ENCODE peak calls at places on chromosome 18, in nine cellular contexts. One of them, this sample, is unnamed.

GRCh38 chr18:6595666-6596065 is 133.8 kb upstream of the ARHGAP28 start:
- DNase-seq in stimulated activated CD4-positive, alpha-beta T cell treated with anti-CD3 and anti-CD28 coated beads, Interleukin-4, amount 100 ng/mL, for 4 hours: no peak
- DNase-seq in ELR: no peak
- DNase-seq in astrocyte of the spinal cord: no peak
- DNase-seq in foreskin fibroblast: peak
- DNase-seq in NCI-H2029 treated with DMSO at 0.1 percent for 48 hours: no peak
- DNase-seq in stimulated activated naive CD8-positive, alpha-beta T cell treated with anti-CD3 and anti-CD28 coated beads, Interleukin-15, amount 100 ng/mL, for 72 hours: no peak
- DNase-seq in M059J: no peak
- DNase-seq in hippocampal formation: peak
- DNase-seq in this sample: no peak

GRCh38 chr18:68035709-68036522 is 519.4 kb upstream of the DSEL start:
- DNase-seq in ELR: no peak
- DNase-seq in astrocyte of the spinal cord: peak
- DNase-seq in stimulated activated naive CD8-positive, alpha-beta T cell treated with anti-CD3 and anti-CD28 coated beads, Interleukin-15, amount 100 ng/mL, for 72 hours: no peak
- DNase-seq in foreskin fibroblast: peak
- DNase-seq in stimulated activated CD4-positive, alpha-beta T cell treated with anti-CD3 and anti-CD28 coated beads, Interleukin-4, amount 100 ng/mL, for 4 hours: no peak
- DNase-seq in M059J: no peak
- DNase-seq in hippocampal formation: no peak
- DNase-seq in NCI-H2029 treated with DMSO at 0.1 percent for 48 hours: no peak
- DNase-seq in this sample: no peak

GRCh38 chr18:48817021-48817461 is 133.7 kb downstream of the SMAD7 start:
- DNase-seq in M059J: no peak
- DNase-seq in stimulated activated CD4-positive, alpha-beta T cell treated with anti-CD3 and anti-CD28 coated beads, Interleukin-4, amount 100 ng/mL, for 4 hours: no peak
- DNase-seq in hippocampal formation: no peak
- DNase-seq in NCI-H2029 treated with DMSO at 0.1 percent for 48 hours: no peak
- DNase-seq in astrocyte of the spinal cord: no peak
- DNase-seq in ELR: no peak
- DNase-seq in stimulated activated naive CD8-positive, alpha-beta T cell treated with anti-CD3 and anti-CD28 coated beads, Interleukin-15, amount 100 ng/mL, for 72 hours: no peak
- DNase-seq in foreskin fibroblast: no peak
- DNase-seq in this sample: no peak

GRCh38 chr18:48928787-48929186 is 22.0 kb downstream of the SMAD7 start:
- DNase-seq in astrocyte of the spinal cord: peak
- DNase-seq in ELR: peak
- DNase-seq in NCI-H2029 treated with DMSO at 0.1 percent for 48 hours: peak
- DNase-seq in stimulated activated CD4-positive, alpha-beta T cell treated with anti-CD3 and anti-CD28 coated beads, Interleukin-4, amount 100 ng/mL, for 4 hours: peak
- DNase-seq in foreskin fibroblast: peak
- DNase-seq in stimulated activated naive CD8-positive, alpha-beta T cell treated with anti-CD3 and anti-CD28 coated beads, Interleukin-15, amount 100 ng/mL, for 72 hours: peak
- DNase-seq in hippocampal formation: peak
- DNase-seq in M059J: peak
- DNase-seq in this sample: peak

GRCh38 chr18:69102959-69103358 is 297.7 kb upstream of the DOK6 start:
- DNase-seq in stimulated activated naive CD8-positive, alpha-beta T cell treated with anti-CD3 and anti-CD28 coated beads, Interleukin-15, amount 100 ng/mL, for 72 hours: no peak
- DNase-seq in stimulated activated CD4-positive, alpha-beta T cell treated with anti-CD3 and anti-CD28 coated beads, Interleukin-4, amount 100 ng/mL, for 4 hours: no peak
- DNase-seq in M059J: peak
- DNase-seq in ELR: peak
- DNase-seq in hippocampal formation: no peak
- DNase-seq in foreskin fibroblast: peak
- DNase-seq in astrocyte of the spinal cord: peak
- DNase-seq in NCI-H2029 treated with DMSO at 0.1 percent for 48 hours: no peak
- DNase-seq in this sample: no peak

GRCh38 chr18:74499633-74500032 is 3.5 kb downstream of the CNDP2 start:
- DNase-seq in ELR: peak
- DNase-seq in astrocyte of the spinal cord: no peak
- DNase-seq in stimulated activated naive CD8-positive, alpha-beta T cell treated with anti-CD3 and anti-CD28 coated beads, Interleukin-15, amount 100 ng/mL, for 72 hours: no peak
- DNase-seq in foreskin fibroblast: peak
- DNase-seq in hippocampal formation: peak
- DNase-seq in M059J: peak
- DNase-seq in NCI-H2029 treated with DMSO at 0.1 percent for 48 hours: no peak
- DNase-seq in stimulated activated CD4-positive, alpha-beta T cell treated with anti-CD3 and anti-CD28 coated beads, Interleukin-4, amount 100 ng/mL, for 4 hours: peak
- DNase-seq in this sample: peak

GRCh38 chr18:27713727-27714080 is 463.2 kb downstream of the CDH2 start:
- DNase-seq in stimulated activated naive CD8-positive, alpha-beta T cell treated with anti-CD3 and anti-CD28 coated beads, Interleukin-15, amount 100 ng/mL, for 72 hours: no peak
- DNase-seq in foreskin fibroblast: peak
- DNase-seq in M059J: no peak
- DNase-seq in astrocyte of the spinal cord: peak
- DNase-seq in hippocampal formation: no peak
- DNase-seq in NCI-H2029 treated with DMSO at 0.1 percent for 48 hours: no peak
- DNase-seq in ELR: peak
- DNase-seq in stimulated activated CD4-positive, alpha-beta T cell treated with anti-CD3 and anti-CD28 coated beads, Interleukin-4, amount 100 ng/mL, for 4 hours: no peak
- DNase-seq in this sample: no peak

GRCh38 chr18:21490745-21491144 is 109.8 kb downstream of the ESCO1 start:
- DNase-seq in NCI-H2029 treated with DMSO at 0.1 percent for 48 hours: no peak
- DNase-seq in M059J: no peak
- DNase-seq in stimulated activated naive CD8-positive, alpha-beta T cell treated with anti-CD3 and anti-CD28 coated beads, Interleukin-15, amount 100 ng/mL, for 72 hours: no peak
- DNase-seq in ELR: no peak
- DNase-seq in astrocyte of the spinal cord: no peak
- DNase-seq in hippocampal formation: no peak
- DNase-seq in foreskin fibroblast: peak
- DNase-seq in stimulated activated CD4-positive, alpha-beta T cell treated with anti-CD3 and anti-CD28 coated beads, Interleukin-4, amount 100 ng/mL, for 4 hours: no peak
- DNase-seq in this sample: no peak

GRCh38 chr18:52254367-52254766 is 85.6 kb upstream of the DCC start:
- DNase-seq in stimulated activated naive CD8-positive, alpha-beta T cell treated with anti-CD3 and anti-CD28 coated beads, Interleukin-15, amount 100 ng/mL, for 72 hours: no peak
- DNase-seq in hippocampal formation: no peak
- DNase-seq in foreskin fibroblast: no peak
- DNase-seq in ELR: no peak
- DNase-seq in stimulated activated CD4-positive, alpha-beta T cell treated with anti-CD3 and anti-CD28 coated beads, Interleukin-4, amount 100 ng/mL, for 4 hours: no peak
- DNase-seq in NCI-H2029 treated with DMSO at 0.1 percent for 48 hours: no peak
- DNase-seq in M059J: no peak
- DNase-seq in astrocyte of the spinal cord: no peak
- DNase-seq in this sample: no peak

GRCh38 chr18:2891526-2892431 is 45.0 kb downstream of the EMILIN2 start:
- DNase-seq in foreskin fibroblast: no peak
- DNase-seq in astrocyte of the spinal cord: no peak
- DNase-seq in stimulated activated naive CD8-positive, alpha-beta T cell treated with anti-CD3 and anti-CD28 coated beads, Interleukin-15, amount 100 ng/mL, for 72 hours: no peak
- DNase-seq in stimulated activated CD4-positive, alpha-beta T cell treated with anti-CD3 and anti-CD28 coated beads, Interleukin-4, amount 100 ng/mL, for 4 hours: no peak
- DNase-seq in ELR: no peak
- DNase-seq in NCI-H2029 treated with DMSO at 0.1 percent for 48 hours: no peak
- DNase-seq in M059J: no peak
- DNase-seq in hippocampal formation: no peak
- DNase-seq in this sample: no peak

GRCh38 chr18:44625367-44625766 is 55.3 kb upstream of the SETBP1 start:
- DNase-seq in astrocyte of the spinal cord: no peak
- DNase-seq in stimulated activated CD4-positive, alpha-beta T cell treated with anti-CD3 and anti-CD28 coated beads, Interleukin-4, amount 100 ng/mL, for 4 hours: no peak
- DNase-seq in foreskin fibroblast: no peak
- DNase-seq in ELR: no peak
- DNase-seq in hippocampal formation: no peak
- DNase-seq in M059J: no peak
- DNase-seq in NCI-H2029 treated with DMSO at 0.1 percent for 48 hours: no peak
- DNase-seq in stimulated activated naive CD8-positive, alpha-beta T cell treated with anti-CD3 and anti-CD28 coated beads, Interleukin-15, amount 100 ng/mL, for 72 hours: no peak
- DNase-seq in this sample: no peak

GRCh38 chr18:995641-996040 is 91.0 kb downstream of the ADCYAP1 start:
- DNase-seq in astrocyte of the spinal cord: peak
- DNase-seq in stimulated activated CD4-positive, alpha-beta T cell treated with anti-CD3 and anti-CD28 coated beads, Interleukin-4, amount 100 ng/mL, for 4 hours: no peak
- DNase-seq in NCI-H2029 treated with DMSO at 0.1 percent for 48 hours: no peak
- DNase-seq in M059J: peak
- DNase-seq in foreskin fibroblast: no peak
- DNase-seq in hippocampal formation: no peak
- DNase-seq in ELR: peak
- DNase-seq in stimulated activated naive CD8-positive, alpha-beta T cell treated with anti-CD3 and anti-CD28 coated beads, Interleukin-15, amount 100 ng/mL, for 72 hours: no peak
- DNase-seq in this sample: no peak

GRCh38 chr18:23943903-23944624 is 70.5 kb upstream of the TTC39C start:
- DNase-seq in foreskin fibroblast: peak
- DNase-seq in NCI-H2029 treated with DMSO at 0.1 percent for 48 hours: no peak
- DNase-seq in stimulated activated naive CD8-positive, alpha-beta T cell treated with anti-CD3 and anti-CD28 coated beads, Interleukin-15, amount 100 ng/mL, for 72 hours: no peak
- DNase-seq in ELR: no peak
- DNase-seq in M059J: peak
- DNase-seq in hippocampal formation: peak
- DNase-seq in stimulated activated CD4-positive, alpha-beta T cell treated with anti-CD3 and anti-CD28 coated beads, Interleukin-4, amount 100 ng/mL, for 4 hours: no peak
- DNase-seq in astrocyte of the spinal cord: peak
- DNase-seq in this sample: no peak

GRCh38 chr18:79218605-79219195 is 149.5 kb downstream of the ATP9B start:
- DNase-seq in hippocampal formation: no peak
- DNase-seq in M059J: no peak
- DNase-seq in stimulated activated CD4-positive, alpha-beta T cell treated with anti-CD3 and anti-CD28 coated beads, Interleukin-4, amount 100 ng/mL, for 4 hours: no peak
- DNase-seq in ELR: no peak
- DNase-seq in stimulated activated naive CD8-positive, alpha-beta T cell treated with anti-CD3 and anti-CD28 coated beads, Interleukin-15, amount 100 ng/mL, for 72 hours: no peak
- DNase-seq in NCI-H2029 treated with DMSO at 0.1 percent for 48 hours: no peak
- DNase-seq in foreskin fibroblast: no peak
- DNase-seq in astrocyte of the spinal cord: no peak
- DNase-seq in this sample: no peak

GRCh38 chr18:56083889-56084288 is 495.9 kb upstream of the TCF4 start:
- DNase-seq in NCI-H2029 treated with DMSO at 0.1 percent for 48 hours: no peak
- DNase-seq in foreskin fibroblast: peak
- DNase-seq in stimulated activated CD4-positive, alpha-beta T cell treated with anti-CD3 and anti-CD28 coated beads, Interleukin-4, amount 100 ng/mL, for 4 hours: no peak
- DNase-seq in M059J: no peak
- DNase-seq in stimulated activated naive CD8-positive, alpha-beta T cell treated with anti-CD3 and anti-CD28 coated beads, Interleukin-15, amount 100 ng/mL, for 72 hours: no peak
- DNase-seq in astrocyte of the spinal cord: no peak
- DNase-seq in hippocampal formation: peak
- DNase-seq in ELR: no peak
- DNase-seq in this sample: no peak

GRCh38 chr18:26746284-26747130 is 119.0 kb downstream of the AQP4 start:
- DNase-seq in stimulated activated naive CD8-positive, alpha-beta T cell treated with anti-CD3 and anti-CD28 coated beads, Interleukin-15, amount 100 ng/mL, for 72 hours: no peak
- DNase-seq in ELR: peak
- DNase-seq in foreskin fibroblast: peak
- DNase-seq in M059J: peak
- DNase-seq in NCI-H2029 treated with DMSO at 0.1 percent for 48 hours: no peak
- DNase-seq in hippocampal formation: no peak
- DNase-seq in astrocyte of the spinal cord: peak
- DNase-seq in stimulated activated CD4-positive, alpha-beta T cell treated with anti-CD3 and anti-CD28 coated beads, Interleukin-4, amount 100 ng/mL, for 4 hours: no peak
- DNase-seq in this sample: no peak

GRCh38 chr18:58674863-58675472 is 3.7 kb downstream of the MALT1 start:
- DNase-seq in stimulated activated CD4-positive, alpha-beta T cell treated with anti-CD3 and anti-CD28 coated beads, Interleukin-4, amount 100 ng/mL, for 4 hours: no peak
- DNase-seq in ELR: peak
- DNase-seq in hippocampal formation: no peak
- DNase-seq in NCI-H2029 treated with DMSO at 0.1 percent for 48 hours: no peak
- DNase-seq in stimulated activated naive CD8-positive, alpha-beta T cell treated with anti-CD3 and anti-CD28 coated beads, Interleukin-15, amount 100 ng/mL, for 72 hours: no peak
- DNase-seq in astrocyte of the spinal cord: peak
- DNase-seq in M059J: peak
- DNase-seq in foreskin fibroblast: peak
- DNase-seq in this sample: no peak

GRCh38 chr18:11994708-11995444 is 13.6 kb downstream of the IMPA2 start:
- DNase-seq in ELR: peak
- DNase-seq in stimulated activated CD4-positive, alpha-beta T cell treated with anti-CD3 and anti-CD28 coated beads, Interleukin-4, amount 100 ng/mL, for 4 hours: no peak
- DNase-seq in astrocyte of the spinal cord: no peak
- DNase-seq in hippocampal formation: no peak
- DNase-seq in M059J: peak
- DNase-seq in NCI-H2029 treated with DMSO at 0.1 percent for 48 hours: no peak
- DNase-seq in foreskin fibroblast: peak
- DNase-seq in stimulated activated naive CD8-positive, alpha-beta T cell treated with anti-CD3 and anti-CD28 coated beads, Interleukin-15, amount 100 ng/mL, for 72 hours: no peak
- DNase-seq in this sample: no peak

GRCh38 chr18:68662779-68663178 is 52.1 kb downstream of the TMX3 start:
- DNase-seq in ELR: peak
- DNase-seq in astrocyte of the spinal cord: peak
- DNase-seq in M059J: peak
- DNase-seq in stimulated activated naive CD8-positive, alpha-beta T cell treated with anti-CD3 and anti-CD28 coated beads, Interleukin-15, amount 100 ng/mL, for 72 hours: no peak
- DNase-seq in NCI-H2029 treated with DMSO at 0.1 percent for 48 hours: no peak
- DNase-seq in foreskin fibroblast: peak
- DNase-seq in hippocampal formation: no peak
- DNase-seq in stimulated activated CD4-positive, alpha-beta T cell treated with anti-CD3 and anti-CD28 coated beads, Interleukin-4, amount 100 ng/mL, for 4 hours: no peak
- DNase-seq in this sample: no peak

GRCh38 chr18:49849331-49850217 is 36.2 kb upstream of the ACAA2 start:
- DNase-seq in ELR: peak
- DNase-seq in hippocampal formation: no peak
- DNase-seq in foreskin fibroblast: peak
- DNase-seq in M059J: peak
- DNase-seq in NCI-H2029 treated with DMSO at 0.1 percent for 48 hours: peak
- DNase-seq in astrocyte of the spinal cord: peak
- DNase-seq in stimulated activated CD4-positive, alpha-beta T cell treated with anti-CD3 and anti-CD28 coated beads, Interleukin-4, amount 100 ng/mL, for 4 hours: no peak
- DNase-seq in stimulated activated naive CD8-positive, alpha-beta T cell treated with anti-CD3 and anti-CD28 coated beads, Interleukin-15, amount 100 ng/mL, for 72 hours: no peak
- DNase-seq in this sample: no peak

GRCh38 chr18:10559566-10560456 is 34.0 kb downstream of the NAPG start:
- DNase-seq in hippocampal formation: no peak
- DNase-seq in stimulated activated naive CD8-positive, alpha-beta T cell treated with anti-CD3 and anti-CD28 coated beads, Interleukin-15, amount 100 ng/mL, for 72 hours: no peak
- DNase-seq in astrocyte of the spinal cord: no peak
- DNase-seq in NCI-H2029 treated with DMSO at 0.1 percent for 48 hours: no peak
- DNase-seq in foreskin fibroblast: peak
- DNase-seq in M059J: no peak
- DNase-seq in stimulated activated CD4-positive, alpha-beta T cell treated with anti-CD3 and anti-CD28 coated beads, Interleukin-4, amount 100 ng/mL, for 4 hours: no peak
- DNase-seq in ELR: peak
- DNase-seq in this sample: no peak

GRCh38 chr18:57845468-57846103 is 42.5 kb upstream of the ATP8B1 start:
- DNase-seq in ELR: no peak
- DNase-seq in foreskin fibroblast: peak
- DNase-seq in stimulated activated CD4-positive, alpha-beta T cell treated with anti-CD3 and anti-CD28 coated beads, Interleukin-4, amount 100 ng/mL, for 4 hours: no peak
- DNase-seq in hippocampal formation: no peak
- DNase-seq in NCI-H2029 treated with DMSO at 0.1 percent for 48 hours: no peak
- DNase-seq in M059J: peak
- DNase-seq in astrocyte of the spinal cord: peak
- DNase-seq in stimulated activated naive CD8-positive, alpha-beta T cell treated with anti-CD3 and anti-CD28 coated beads, Interleukin-15, amount 100 ng/mL, for 72 hours: no peak
- DNase-seq in this sample: no peak

GRCh38 chr18:41761329-41762028 is 193.6 kb upstream of the PIK3C3 start:
- DNase-seq in stimulated activated CD4-positive, alpha-beta T cell treated with anti-CD3 and anti-CD28 coated beads, Interleukin-4, amount 100 ng/mL, for 4 hours: no peak
- DNase-seq in stimulated activated naive CD8-positive, alpha-beta T cell treated with anti-CD3 and anti-CD28 coated beads, Interleukin-15, amount 100 ng/mL, for 72 hours: no peak
- DNase-seq in NCI-H2029 treated with DMSO at 0.1 percent for 48 hours: no peak
- DNase-seq in astrocyte of the spinal cord: peak
- DNase-seq in ELR: peak
- DNase-seq in foreskin fibroblast: peak
- DNase-seq in M059J: peak
- DNase-seq in hippocampal formation: no peak
- DNase-seq in this sample: no peak

GRCh38 chr18:78622251-78622953 is 357.2 kb upstream of the SALL3 start:
- DNase-seq in astrocyte of the spinal cord: no peak
- DNase-seq in foreskin fibroblast: no peak
- DNase-seq in M059J: no peak
- DNase-seq in ELR: no peak
- DNase-seq in stimulated activated CD4-positive, alpha-beta T cell treated with anti-CD3 and anti-CD28 coated beads, Interleukin-4, amount 100 ng/mL, for 4 hours: no peak
- DNase-seq in NCI-H2029 treated with DMSO at 0.1 percent for 48 hours: no peak
- DNase-seq in hippocampal formation: no peak
- DNase-seq in stimulated activated naive CD8-positive, alpha-beta T cell treated with anti-CD3 and anti-CD28 coated beads, Interleukin-15, amount 100 ng/mL, for 72 hours: no peak
- DNase-seq in this sample: no peak

GRCh38 chr18:51151568-51152511 is 45.6 kb downstream of the MEX3C start:
- DNase-seq in foreskin fibroblast: no peak
- DNase-seq in stimulated activated CD4-positive, alpha-beta T cell treated with anti-CD3 and anti-CD28 coated beads, Interleukin-4, amount 100 ng/mL, for 4 hours: peak
- DNase-seq in astrocyte of the spinal cord: no peak
- DNase-seq in hippocampal formation: no peak
- DNase-seq in M059J: no peak
- DNase-seq in stimulated activated naive CD8-positive, alpha-beta T cell treated with anti-CD3 and anti-CD28 coated beads, Interleukin-15, amount 100 ng/mL, for 72 hours: peak
- DNase-seq in ELR: no peak
- DNase-seq in NCI-H2029 treated with DMSO at 0.1 percent for 48 hours: no peak
- DNase-seq in this sample: no peak

GRCh38 chr18:35231052-35231451 is 9.8 kb upstream of the ZNF397 start:
- DNase-seq in ELR: peak
- DNase-seq in foreskin fibroblast: peak
- DNase-seq in stimulated activated CD4-positive, alpha-beta T cell treated with anti-CD3 and anti-CD28 coated beads, Interleukin-4, amount 100 ng/mL, for 4 hours: peak
- DNase-seq in hippocampal formation: peak
- DNase-seq in stimulated activated naive CD8-positive, alpha-beta T cell treated with anti-CD3 and anti-CD28 coated beads, Interleukin-15, amount 100 ng/mL, for 72 hours: peak
- DNase-seq in astrocyte of the spinal cord: peak
- DNase-seq in M059J: peak
- DNase-seq in NCI-H2029 treated with DMSO at 0.1 percent for 48 hours: peak
- DNase-seq in this sample: peak

GRCh38 chr18:24319757-24320156 is 77.9 kb downstream of the OSBPL1A start:
- DNase-seq in M059J: no peak
- DNase-seq in hippocampal formation: no peak
- DNase-seq in stimulated activated naive CD8-positive, alpha-beta T cell treated with anti-CD3 and anti-CD28 coated beads, Interleukin-15, amount 100 ng/mL, for 72 hours: no peak
- DNase-seq in foreskin fibroblast: no peak
- DNase-seq in NCI-H2029 treated with DMSO at 0.1 percent for 48 hours: no peak
- DNase-seq in stimulated activated CD4-positive, alpha-beta T cell treated with anti-CD3 and anti-CD28 coated beads, Interleukin-4, amount 100 ng/mL, for 4 hours: no peak
- DNase-seq in ELR: no peak
- DNase-seq in astrocyte of the spinal cord: no peak
- DNase-seq in this sample: no peak

GRCh38 chr18:75041586-75041985 is 167.4 kb downstream of the PTGR3 start:
- DNase-seq in NCI-H2029 treated with DMSO at 0.1 percent for 48 hours: no peak
- DNase-seq in astrocyte of the spinal cord: peak
- DNase-seq in stimulated activated naive CD8-positive, alpha-beta T cell treated with anti-CD3 and anti-CD28 coated beads, Interleukin-15, amount 100 ng/mL, for 72 hours: no peak
- DNase-seq in ELR: peak
- DNase-seq in M059J: peak
- DNase-seq in hippocampal formation: no peak
- DNase-seq in foreskin fibroblast: peak
- DNase-seq in stimulated activated CD4-positive, alpha-beta T cell treated with anti-CD3 and anti-CD28 coated beads, Interleukin-4, amount 100 ng/mL, for 4 hours: no peak
- DNase-seq in this sample: no peak

This sample was measured in Right ventricle myocardium superior.